ENCODE peak calls at places on chromosomes 5 and 9, in five cellular contexts. L is upper lobe of left lung; F is T-cell; J is stimulated activated CD4-positive, alpha-beta T cell treated with anti-CD3 and anti-CD28 coated beads, Interleukin-12 subunit alpha, Interleukin-12 subunit beta, amount 100 ng/mL, for 48 hours; B is stimulated activated CD8-positive, alpha-beta memory T cell treated with anti-CD3 and anti-CD28 coated beads, Interleukin-4, amount 100 ng/mL, for 4 hours. H is an unnamed sample.

GRCh38 chr5:140243855-140244254 is 59.0 kb downstream of the PFDN1 start:
- DNase-seq in J (no peak), L (no peak), F (no peak), B (no peak), H (no peak)

GRCh38 chr5:4229866-4230265 is 634.2 kb downstream of the IRX1 start:
- DNase-seq in J (no peak), L (peak; percentile 52), B (no peak), F (no peak), H (no peak)

GRCh38 chr5:60210810-60211209 is 317.3 kb upstream of the PDE4D start:
- DNase-seq in B (no peak), F (no peak), L (peak; percentile 67), J (no peak), H (no peak)

GRCh38 chr5:174083041-174083827 is 37.7 kb downstream of the NSG2 start:
- DNase-seq in J (no peak), B (no peak), L (no peak), F (no peak), H (no peak)

GRCh38 chr5:62489471-62489870 is 76.9 kb downstream of the IPO11 start:
- DNase-seq in L (no peak), F (no peak), J (no peak), B (no peak), H (no peak)

GRCh38 chr5:137095597-137095996 is 403.5 kb downstream of the SPOCK1 start:
- DNase-seq in J (no peak), L (no peak), F (no peak), B (no peak), H (no peak)

GRCh38 chr5:161549106-161549505 is 2.6 kb upstream of the GABRB2 start:
- DNase-seq in L (no peak), J (no peak), F (no peak), B (no peak), H (no peak)

GRCh38 chr9:136342191-136343120 is 15.1 kb downstream of the GPSM1 start:
- DNase-seq in J (peak; percentile 74), F (no peak), B (peak; percentile 41), L (peak; percentile 96), H (peak; percentile 74)

GRCh38 chr5:83724915-83725314 is 4.3 kb upstream of the HAPLN1 start:
- DNase-seq in J (no peak), B (no peak), L (no peak), F (no peak), H (no peak)

GRCh38 chr5:122077451-122078115 is 476 bp downstream of the LOX start:
- DNase-seq in L (peak; percentile 89), B (no peak), F (no peak), J (no peak), H (no peak)

GRCh38 chr5:89401012-89401411 is 518.0 kb upstream of the MEF2C start:
- DNase-seq in J (no peak), L (peak; percentile 11), B (no peak), F (no peak), H (no peak)

GRCh38 chr5:140549237-140550144 is 2.0 kb downstream of the EIF4EBP3 start:
- DNase-seq in J (no peak), L (no peak), F (no peak), B (no peak), H (peak; percentile 88)

GRCh38 chr5:156121834-156122386 is 205.1 kb upstream of the SGCD start:
- DNase-seq in L (no peak), J (no peak), F (no peak), B (no peak), H (no peak)

GRCh38 chr5:68562308-68562707 is 346.8 kb downstream of the PIK3R1 start:
- DNase-seq in L (no peak), F (no peak), J (no peak), B (no peak), H (no peak)